ENCODE peak calls at places on chromosomes 6 and 20, in ten cellular contexts. O is A673, V is AG04450, B is foreskin fibroblast, N is nephron progenitor cell, Z is Calu3, Y is PC-9, H is dorsolateral prefrontal cortex, L is D721Med, I is heart left ventricle. S is an unnamed sample.

GRCh38 chr20:44537993-44538392 is 16.1 kb upstream of the SERINC3 start:
- DNase-seq in O (no peak), V (no peak), B (peak), N (no peak), Z (no peak), Y (no peak), H (no peak), L (no peak), I (no peak), S (no peak)

GRCh38 chr6:159871911-159872310 is 18.9 kb upstream of the MAS1 start:
- DNase-seq in O (no peak), V (no peak), B (no peak), N (no peak), Z (no peak), Y (no peak), H (no peak), L (no peak), I (no peak), S (no peak)

GRCh38 chr6:50922579-50923525 is 104.2 kb downstream of the TFAP2B start:
- DNase-seq in O (no peak), V (no peak), B (no peak), N (no peak), Z (no peak), Y (no peak), H (no peak), L (no peak), I (no peak), S (no peak)

GRCh38 chr20:63682384-63683139 is 13.9 kb upstream of the TNFRSF6B start:
- DNase-seq in O (peak), V (peak), B (peak), N (no peak), Z (peak), Y (peak), H (peak), L (no peak), I (peak), S (peak)

GRCh38 chr20:49568491-49569151 is 684 bp upstream of the PTGIS start:
- DNase-seq in O (no peak), V (no peak), B (no peak), N (peak), Z (no peak), Y (no peak), H (no peak), L (no peak), I (no peak), S (no peak)

GRCh38 chr6:26543953-26544352 is 5.8 kb downstream of the HMGN4 start:
- DNase-seq in O (no peak), V (no peak), B (peak), N (no peak), Z (no peak), Y (no peak), H (no peak), L (no peak), I (no peak), S (no peak)

GRCh38 chr20:36775196-36775595 is 1.6 kb upstream of the DSN1 start:
- DNase-seq in O (peak), V (no peak), B (peak), N (no peak), Z (no peak), Y (no peak), H (no peak), L (no peak), I (no peak), S (no peak)

GRCh38 chr20:12028771-12029170 is 111.1 kb downstream of the BTBD3 start:
- DNase-seq in O (no peak), V (no peak), B (no peak), N (no peak), Z (no peak), Y (no peak), H (no peak), L (no peak), I (no peak), S (no peak)

GRCh38 chr6:41970436-41970846 is 28.8 kb upstream of the CCND3 start:
- DNase-seq in O (peak), V (no peak), B (peak), N (no peak), Z (no peak), Y (no peak), H (no peak), L (no peak), I (peak), S (peak)

GRCh38 chr6:17957488-17957887 is 29.9 kb downstream of the KIF13A start:
- DNase-seq in O (no peak), V (no peak), B (no peak), N (no peak), Z (no peak), Y (no peak), H (no peak), L (no peak), I (no peak), S (no peak)

GRCh38 chr6:13724174-13724573 is 12.5 kb upstream of the RANBP9 start:
- DNase-seq in O (no peak), V (no peak), B (no peak), N (no peak), Z (peak), Y (peak), H (no peak), L (no peak), I (no peak), S (peak)

GRCh38 chr6:10720229-10720959 is 2.5 kb upstream of the TMEM14C start:
- DNase-seq in O (peak), V (no peak), B (peak), N (no peak), Z (no peak), Y (peak), H (no peak), L (no peak), I (peak), S (no peak)

GRCh38 chr6:3211681-3212080 is 15.8 kb downstream of the TUBB2B start:
- DNase-seq in O (no peak), V (no peak), B (no peak), N (no peak), Z (no peak), Y (no peak), H (peak), L (no peak), I (no peak), S (no peak)

GRCh38 chr6:159788757-159789376 is 535 bp downstream of the TCP1 start:
- DNase-seq in O (peak), V (no peak), B (peak), N (peak), Z (peak), Y (peak), H (no peak), L (no peak), I (peak), S (peak)

GRCh38 chr20:4702562-4703280 is 19.0 kb upstream of the PRND start:
- DNase-seq in O (peak), V (no peak), B (peak), N (no peak), Z (no peak), Y (no peak), H (no peak), L (no peak), I (no peak), S (no peak)

GRCh38 chr20:22411568-22412450 is 172.6 kb downstream of the FOXA2 start:
- DNase-seq in O (no peak), V (no peak), B (no peak), N (no peak), Z (peak), Y (peak), H (no peak), L (no peak), I (peak), S (no peak)

GRCh38 chr6:33208089-33208967 is at the start of gene RING1:
- DNase-seq in O (peak), V (no peak), B (peak), N (peak), Z (peak), Y (peak), H (peak), L (peak), I (peak), S (peak)

GRCh38 chr6:83827050-83827449 is 26.1 kb upstream of the RIPPLY2 start:
- DNase-seq in O (no peak), V (no peak), B (peak), N (no peak), Z (no peak), Y (no peak), H (no peak), L (no peak), I (no peak), S (no peak)

GRCh38 chr6:121890307-121890910 is 455.0 kb downstream of the GJA1 start:
- DNase-seq in O (peak), V (no peak), B (no peak), N (no peak), Z (no peak), Y (no peak), H (no peak), L (no peak), I (no peak), S (no peak)

GRCh38 chr6:129073651-129074419 is 190.9 kb downstream of the LAMA2 start:
- DNase-seq in O (no peak), V (no peak), B (no peak), N (no peak), Z (no peak), Y (no peak), H (no peak), L (no peak), I (no peak), S (no peak)

GRCh38 chr20:53735536-53736050 is 142.0 kb upstream of the ZNF217 start:
- DNase-seq in O (no peak), V (peak), B (peak), N (no peak), Z (peak), Y (peak), H (no peak), L (no peak), I (no peak), S (peak)

GRCh38 chr6:139378882-139379341 is 4.5 kb upstream of the CITED2 start:
- DNase-seq in O (no peak), V (no peak), B (peak), N (no peak), Z (peak), Y (peak), H (no peak), L (no peak), I (no peak), S (peak)

GRCh38 chr6:148345176-148345575 is 2.5 kb downstream of the SASH1 start:
- DNase-seq in O (no peak), V (no peak), B (no peak), N (no peak), Z (no peak), Y (no peak), H (no peak), L (no peak), I (no peak), S (no peak)

GRCh38 chr6:148342146-148343027 is at the start of gene SASH1:
- DNase-seq in O (peak), V (peak), B (peak), N (peak), Z (peak), Y (peak), H (peak), L (no peak), I (peak), S (peak)

GRCh38 chr6:148345578-148345977 is 2.9 kb downstream of the SASH1 start:
- DNase-seq in O (no peak), V (no peak), B (no peak), N (no peak), Z (no peak), Y (no peak), H (no peak), L (no peak), I (no peak), S (no peak)

GRCh38 chr6:148343028-148343374 is 363 bp downstream of the SASH1 start:
- DNase-seq in O (no peak), V (no peak), B (no peak), N (no peak), Z (no peak), Y (no peak), H (no peak), L (no peak), I (peak), S (no peak)

DNA sequence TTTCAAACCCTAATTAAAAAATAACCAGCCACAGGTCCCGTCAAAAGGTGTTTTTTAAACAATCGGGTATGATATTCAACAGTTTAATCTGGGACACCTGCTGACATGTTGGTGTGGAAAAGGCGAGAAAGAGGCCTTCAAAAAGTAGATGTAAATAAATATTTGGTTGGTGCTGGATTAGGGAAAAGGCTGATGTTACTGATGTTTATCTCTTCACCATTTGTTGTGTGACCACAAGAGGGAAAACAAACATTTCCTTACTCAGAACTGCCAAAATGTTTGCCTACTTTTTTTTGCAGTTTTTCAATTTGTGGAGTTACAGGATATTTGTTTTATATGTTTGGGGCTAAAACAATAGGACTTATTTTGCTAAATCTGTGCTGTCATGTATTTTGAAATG is 745 bp downstream of the SASH1 start:
- DNase-seq in O (no peak), V (no peak), B (no peak), N (no peak), Z (no peak), Y (no peak), H (no peak), L (no peak), I (no peak), S (peak)
- TF ChIP-seq CTCF in O (no peak), V (no peak), B (no peak), N (no peak), Z (no peak), Y (no peak), H (peak), L (no peak), I (peak), S (peak)

GRCh38 chr20:1417790-1418189 is 24.9 kb upstream of the FKBP1A start:
- DNase-seq in O (no peak), V (no peak), B (no peak), N (no peak), Z (no peak), Y (no peak), H (no peak), L (no peak), I (no peak), S (no peak)

GRCh38 chr20:1418335-1418734 is 25.5 kb upstream of the FKBP1A start:
- DNase-seq in O (no peak), V (no peak), B (peak), N (no peak), Z (no peak), Y (peak), H (no peak), L (no peak), I (no peak), S (peak)

GRCh38 chr20:1415667-1416468 is 23.0 kb upstream of the FKBP1A start:
- DNase-seq in O (peak), V (peak), B (peak), N (no peak), Z (peak), Y (peak), H (no peak), L (no peak), I (no peak), S (peak)

GRCh38 chr20:1417273-1417672 is 24.4 kb upstream of the FKBP1A start:
- DNase-seq in O (peak), V (no peak), B (peak), N (no peak), Z (no peak), Y (peak), H (no peak), L (no peak), I (no peak), S (peak)

DNA sequence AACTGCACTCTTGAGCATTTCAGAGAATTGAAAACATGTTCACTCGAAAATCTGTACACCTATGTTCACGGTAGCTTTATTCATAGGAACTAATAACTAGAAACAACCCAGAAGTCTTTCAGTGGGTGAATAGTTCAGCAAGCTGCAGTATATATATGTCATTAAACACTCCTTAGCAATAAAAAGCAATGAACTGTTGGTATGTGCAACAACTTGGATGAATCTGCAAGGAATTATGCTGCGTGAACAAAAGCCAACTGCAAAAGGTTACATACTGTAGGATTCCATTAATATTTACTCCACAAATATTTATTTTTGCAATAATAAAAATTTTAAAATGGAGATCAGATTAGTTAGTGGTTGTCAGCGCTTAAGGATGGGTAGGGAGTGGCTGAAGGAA is 22.1 kb upstream of the FKBP1A start:
- DNase-seq in O (no peak), V (no peak), B (peak), N (no peak), Z (no peak), Y (no peak), H (no peak), L (no peak), I (no peak), S (peak)
- TF ChIP-seq CTCF in O (no peak), V (no peak), B (no peak), N (no peak), Z (no peak), Y (no peak), H (no peak), L (no peak), I (no peak), S (no peak)

GRCh38 chr6:5213851-5214507 is 46.8 kb downstream of the LYRM4 start:
- DNase-seq in O (no peak), V (peak), B (peak), N (no peak), Z (no peak), Y (no peak), H (no peak), L (no peak), I (peak), S (peak)
- TF ChIP-seq CTCF in O (peak), V (peak), B (peak), N (no peak), Z (no peak), Y (no peak), H (peak), L (no peak), I (no peak), S (peak)

DNA sequence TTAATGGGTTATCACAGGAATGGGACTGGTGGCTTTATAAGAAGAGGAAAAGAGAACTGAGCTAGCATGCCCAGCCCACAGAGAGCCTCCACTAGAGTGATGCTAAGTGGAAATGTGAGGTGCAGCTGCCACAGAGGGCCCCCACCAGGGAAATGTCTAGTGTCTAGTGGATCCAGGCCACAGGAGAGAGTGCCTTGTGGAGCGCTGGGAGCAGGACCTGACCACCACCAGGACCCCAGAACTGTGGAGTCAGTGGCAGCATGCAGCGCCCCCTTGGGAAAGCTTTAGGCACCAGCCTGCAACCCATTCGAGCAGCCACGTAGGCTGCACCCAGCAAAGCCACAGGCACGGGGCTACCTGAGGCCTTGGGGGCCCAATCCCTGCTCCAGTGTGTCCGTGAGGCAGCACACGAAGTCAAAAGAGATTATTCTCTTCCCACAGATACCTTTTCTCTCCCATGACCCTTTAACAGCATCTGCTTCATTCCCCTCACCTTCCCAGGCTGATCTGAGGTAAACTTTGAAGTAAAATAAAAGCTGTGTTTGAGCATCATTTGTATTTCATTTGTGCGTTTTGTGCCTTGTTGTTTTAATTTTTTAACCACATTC is 4.4 kb downstream of the HLA-E start:
- DNase-seq in O (peak), V (no peak), B (no peak), N (peak), Z (no peak), Y (no peak), H (no peak), L (no peak), I (no peak), S (no peak)
- TF ChIP-seq CTCF in O (peak), V (no peak), B (peak), N (no peak), Z (peak), Y (no peak), H (no peak), L (no peak), I (no peak), S (peak)

GRCh38 chr6:157455028-157455714 is 74.2 kb downstream of the ZDHHC14 start:
- DNase-seq in O (no peak), V (no peak), B (no peak), N (no peak), Z (no peak), Y (no peak), H (no peak), L (no peak), I (no peak), S (no peak)
- TF ChIP-seq CTCF in O (no peak), V (no peak), B (no peak), N (no peak), Z (no peak), Y (no peak), H (no peak), L (no peak), I (no peak), S (no peak)

DNA sequence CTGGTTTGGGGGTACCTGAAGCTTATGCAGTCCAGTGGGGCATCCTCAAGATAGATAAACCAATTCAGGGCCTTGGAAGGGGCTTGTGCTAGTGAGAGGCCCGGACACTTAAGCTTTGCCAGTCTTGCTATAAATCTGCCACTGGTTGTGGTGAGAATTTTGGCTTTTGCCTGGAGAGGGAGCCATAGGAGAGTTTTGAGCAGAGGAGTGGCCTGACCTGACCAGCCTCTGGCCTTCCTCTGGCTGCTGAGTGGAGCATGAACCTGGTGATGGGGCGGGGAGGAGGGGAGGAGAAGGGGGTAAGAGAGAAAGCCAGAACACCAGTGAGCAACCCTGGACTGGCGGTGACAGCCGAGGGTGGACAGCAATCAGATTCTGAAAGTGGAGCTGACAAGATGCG is 7.1 kb downstream of the TMEM74B start:
- DNase-seq in O (no peak), V (no peak), B (peak), N (peak), Z (peak), Y (peak), H (no peak), L (no peak), I (no peak), S (no peak)
- TF ChIP-seq CTCF in O (no peak), V (no peak), B (no peak), N (no peak), Z (no peak), Y (no peak), H (no peak), L (peak), I (no peak), S (peak)

GRCh38 chr20:60271597-60271996 is 313.4 kb downstream of the CDH26 start:
- DNase-seq in O (no peak), V (no peak), B (peak), N (no peak), Z (no peak), Y (no peak), H (no peak), L (no peak), I (no peak), S (no peak)
- TF ChIP-seq CTCF in O (peak), V (peak), B (peak), N (peak), Z (no peak), Y (peak), H (peak), L (no peak), I (peak), S (peak)

GRCh38 chr20:43385914-43386313 is 71.8 kb upstream of the SRSF6 start:
- DNase-seq in O (no peak), V (no peak), B (no peak), N (no peak), Z (no peak), Y (no peak), H (no peak), L (no peak), I (no peak), S (no peak)

GRCh38 chr20:43386878-43387277 is 70.8 kb upstream of the SRSF6 start:
- DNase-seq in O (no peak), V (no peak), B (no peak), N (no peak), Z (no peak), Y (no peak), H (no peak), L (no peak), I (no peak), S (no peak)

GRCh38 chr20:43389231-43389630 is 68.5 kb upstream of the SRSF6 start:
- DNase-seq in O (peak), V (no peak), B (no peak), N (no peak), Z (no peak), Y (no peak), H (no peak), L (no peak), I (peak), S (no peak)

GRCh38 chr20:43388267-43389081 is 69.2 kb upstream of the SRSF6 start:
- DNase-seq in O (peak), V (no peak), B (peak), N (no peak), Z (no peak), Y (no peak), H (peak), L (no peak), I (peak), S (no peak)

GRCh38 chr20:43387737-43388136 is 70.0 kb upstream of the SRSF6 start:
- DNase-seq in O (no peak), V (no peak), B (no peak), N (no peak), Z (no peak), Y (no peak), H (no peak), L (no peak), I (no peak), S (no peak)
- TF ChIP-seq CTCF in O (no peak), V (no peak), B (no peak), N (no peak), Z (no peak), Y (no peak), H (no peak), L (no peak), I (no peak), S (no peak)

GRCh38 chr6:71444222-71444621 is 155.6 kb downstream of the OGFRL1 start:
- DNase-seq in O (peak), V (no peak), B (peak), N (no peak), Z (no peak), Y (no peak), H (no peak), L (no peak), I (no peak), S (no peak)
- TF ChIP-seq CTCF in O (peak), V (no peak), B (no peak), N (no peak), Z (peak), Y (no peak), H (peak), L (peak), I (peak), S (no peak)

GRCh38 chr20:9884061-9884460 is 45.2 kb upstream of the PAK5 start:
- DNase-seq in O (peak), V (no peak), B (no peak), N (no peak), Z (peak), Y (no peak), H (no peak), L (no peak), I (no peak), S (no peak)
- TF ChIP-seq CTCF in O (peak), V (no peak), B (peak), N (no peak), Z (no peak), Y (peak), H (peak), L (peak), I (no peak), S (no peak)